ENCODE peak calls at places on chromosomes 7 and 10, in seven cellular contexts. C is left ventricle myocardium inferior, A is aorta, J is Karpas-422, B is cardiac fibroblast, E is NT2/D1, Y is brain microvascular endothelial cell. N is an unnamed sample.

GRCh38 chr10:69498711-69499471 is 47.6 kb downstream of the TSPAN15 start:
- DNase-seq in C (no peak), A (peak; percentile 75), J (no peak), B (no peak), E (no peak), Y (no peak), N (peak; percentile 69)

GRCh38 chr7:35253680-35254495 is at the start of gene TBX20:
- DNase-seq in C (peak; percentile 86), A (peak; percentile 61), J (no peak), B (peak; percentile 91), E (no peak), Y (peak; percentile 6), N (peak; percentile 47)

GRCh38 chr10:31707578-31708411 is 220.8 kb downstream of the ARHGAP12 start:
- DNase-seq in C (peak; percentile 74), A (peak; percentile 89), J (no peak), B (peak; percentile 83), E (peak; percentile 57), Y (peak; percentile 80), N (peak; percentile 86)

GRCh38 chr7:130275826-130276291 is 9.2 kb downstream of the CPA2 start:
- DNase-seq in C (no peak), A (no peak), J (no peak), B (peak; percentile 28), E (no peak), Y (no peak), N (no peak)

GRCh38 chr7:87599336-87599735 is 1.3 kb downstream of the ABCB1 start:
- DNase-seq in C (no peak), A (peak; percentile 57), J (peak; percentile 55), B (no peak), E (no peak), Y (no peak), N (no peak)

GRCh38 chr7:130127404-130128395 is 57.4 kb downstream of the KLHDC10 start:
- DNase-seq in C (no peak), A (no peak), J (no peak), B (peak; percentile 66), E (no peak), Y (no peak), N (no peak)

GRCh38 chr7:132830941-132831340 is 250.9 kb downstream of the CHCHD3 start:
- DNase-seq in C (no peak), A (no peak), J (no peak), B (no peak), E (no peak), Y (no peak), N (no peak)

GRCh38 chr7:122748195-122748594 is 45.5 kb upstream of the RNF148 start:
- DNase-seq in C (no peak), A (no peak), J (no peak), B (no peak), E (no peak), Y (no peak), N (no peak)

GRCh38 chr7:2215851-2216250 is 16.9 kb downstream of the MAD1L1 start:
- DNase-seq in C (no peak), A (no peak), J (no peak), B (no peak), E (no peak), Y (no peak), N (no peak)

GRCh38 chr10:123007558-123008378 is 827 bp downstream of the IKZF5 start:
- DNase-seq in C (no peak), A (peak; percentile 50), J (peak; percentile 85), B (peak; percentile 45), E (no peak), Y (peak; percentile 62), N (peak; percentile 88)

GRCh38 chr10:125407000-125407502 is 246.7 kb upstream of the CTBP2 start:
- DNase-seq in C (no peak), A (no peak), J (peak; percentile 27), B (no peak), E (no peak), Y (peak; percentile 7), N (peak; percentile 77)

GRCh38 chr7:1548438-1548831 is 7.6 kb downstream of the TMEM184A start:
- DNase-seq in C (no peak), A (no peak), J (peak; percentile 61), B (no peak), E (no peak), Y (no peak), N (no peak)

GRCh38 chr7:149489391-149490024 is 8.1 kb downstream of the ZNF746 start:
- DNase-seq in C (no peak), A (no peak), J (no peak), B (no peak), E (no peak), Y (no peak), N (no peak)

GRCh38 chr7:123401295-123401694 is 133.1 kb downstream of the IQUB start:
- DNase-seq in C (no peak), A (no peak), J (peak; percentile 45), B (no peak), E (no peak), Y (no peak), N (no peak)

GRCh38 chr10:77524300-77524711 is 113.3 kb downstream of the KCNMA1 start:
- DNase-seq in C (no peak), A (no peak), J (no peak), B (peak; percentile 77), E (no peak), Y (peak; percentile 73), N (peak; percentile 87)

GRCh38 chr7:41205600-41205999 is 497.3 kb downstream of the INHBA start:
- DNase-seq in C (no peak), A (no peak), J (no peak), B (no peak), E (no peak), Y (no peak), N (no peak)

GRCh38 chr10:24435374-24435773 is 226.4 kb downstream of the KIAA1217 start:
- DNase-seq in C (no peak), A (no peak), J (no peak), B (no peak), E (no peak), Y (no peak), N (peak; percentile 90)

GRCh38 chr7:106367018-106367420 is 82.2 kb upstream of the NAMPT start:
- DNase-seq in C (no peak), A (no peak), J (peak; percentile 77), B (peak; percentile 48), E (peak; percentile 13), Y (peak; percentile 14), N (peak; percentile 58)

GRCh38 chr7:152949198-152949597 is 189.6 kb downstream of the ACTR3B start:
- DNase-seq in C (no peak), A (no peak), J (no peak), B (no peak), E (no peak), Y (no peak), N (no peak)

DNA sequence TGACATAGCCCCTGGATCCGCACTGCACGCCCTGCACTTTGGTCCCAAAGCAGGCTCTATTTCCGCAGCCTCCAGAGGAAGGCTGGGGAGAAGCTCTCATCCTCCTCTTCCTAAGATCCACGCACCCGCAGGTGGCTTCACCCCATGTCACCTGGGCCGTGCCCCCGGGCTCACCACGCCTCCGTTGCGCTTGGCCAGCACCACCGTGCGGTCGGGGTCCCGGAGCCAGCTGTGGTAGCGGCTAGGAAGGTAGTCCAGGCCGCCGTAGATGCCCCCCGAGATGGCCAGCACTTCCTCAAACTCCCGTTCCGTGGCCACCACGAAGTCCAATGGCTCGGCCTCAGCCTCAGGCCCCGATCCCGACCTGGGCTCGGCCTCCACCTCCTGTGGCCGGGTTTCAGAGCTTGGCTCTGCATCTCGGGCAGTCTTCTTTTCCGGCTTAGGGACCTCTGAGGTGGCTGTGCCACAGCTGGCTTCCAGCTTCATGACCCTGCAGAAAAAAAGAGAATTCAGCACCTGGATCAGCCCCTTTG is 5.7 kb downstream of the NAT16 start:
- DNase-seq in C (no peak), A (no peak), J (no peak), B (no peak), E (no peak), Y (no peak), N (no peak)
- H3K4me3 ChIP-seq in C (no peak overlapping the region), A (no peak overlapping the region), J (no peak overlapping the region), B (no peak overlapping the region), E (no peak overlapping the region), Y (no peak overlapping the region), N (no peak overlapping the region)

GRCh38 chr10:5892007-5892406 is 2.0 kb downstream of the FBH1 start:
- DNase-seq in C (no peak), A (no peak), J (no peak), B (peak; percentile 67), E (no peak), Y (peak; percentile 44), N (peak; percentile 70)
- H3K4me3 ChIP-seq in C (peak overlapping the region; percentile 90), A (no peak overlapping the region), J (no peak overlapping the region), B (peak overlapping the region; percentile 1), E (no peak overlapping the region), Y (no peak overlapping the region), N (peak overlapping the region; percentile 88)

DNA sequence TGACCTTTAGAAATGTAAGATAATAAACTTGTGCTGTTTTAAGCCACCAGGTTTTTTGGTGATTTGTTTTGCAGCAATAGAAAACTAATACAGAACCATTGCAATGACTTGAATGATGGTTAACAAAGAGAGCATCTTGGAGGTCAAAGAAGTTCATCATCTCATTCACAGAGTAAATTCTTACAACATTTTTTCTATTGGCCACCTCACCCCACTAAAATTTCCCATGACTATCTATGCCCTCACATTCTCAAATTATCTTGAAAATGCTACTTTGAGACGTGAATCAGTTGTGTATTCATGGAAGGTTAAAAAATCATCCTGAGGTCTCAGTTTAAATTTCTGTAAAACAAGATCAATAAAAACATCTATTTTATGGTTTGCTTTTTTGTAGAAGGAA is 754.2 kb downstream of the SORCS1 start:
- DNase-seq in C (no peak), A (no peak), J (no peak), B (no peak), E (no peak), Y (no peak), N (peak; percentile 26)
- H3K4me3 ChIP-seq in C (no peak overlapping the region), A (no peak overlapping the region), J (no peak overlapping the region), B (no peak overlapping the region), E (no peak overlapping the region), Y (no peak overlapping the region), N (no peak overlapping the region)

DNA sequence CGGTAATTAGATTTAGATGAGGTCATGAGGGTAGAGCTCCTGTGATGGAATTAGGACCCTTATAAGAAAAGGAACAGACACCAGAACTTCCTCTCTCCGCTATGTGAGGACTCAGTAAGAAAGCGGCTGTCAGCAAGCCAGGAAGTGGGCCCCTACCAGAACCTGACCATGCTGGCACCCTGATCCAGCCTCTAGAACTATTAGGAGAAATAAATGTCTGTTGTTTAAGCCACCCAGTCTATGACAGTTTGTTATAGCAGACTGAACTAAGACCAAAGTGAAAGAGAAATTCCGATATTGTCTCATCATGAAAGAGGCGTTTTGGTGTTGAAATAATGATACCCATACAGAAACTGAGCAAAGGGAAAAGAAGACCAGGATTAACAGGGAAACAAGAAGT is 9.2 kb downstream of the CLEC2L start:
- DNase-seq in C (no peak), A (no peak), J (no peak), B (no peak), E (no peak), Y (no peak), N (no peak)
- H3K4me3 ChIP-seq in C (no peak overlapping the region), A (no peak overlapping the region), J (no peak overlapping the region), B (no peak overlapping the region), E (no peak overlapping the region), Y (no peak overlapping the region), N (no peak overlapping the region)

N was measured in GM23248.